ENCODE peak calls at places on chromosome 19, in ten cellular contexts. K, P, C, I, U, E, Z, F, A and W are unnamed samples.

GRCh38 chr19:3798137-3798536 is 12.0 kb upstream of the MATK start:
- DNase-seq in K (no peak), P (no peak), C (no peak), I (no peak), U (no peak), E (peak), Z (no peak), F (no peak), A (no peak), W (no peak)

GRCh38 chr19:51820821-51821446 is 26.0 kb downstream of the FPR3 start:
- DNase-seq in K (no peak), P (no peak), C (no peak), I (no peak), U (no peak), E (no peak), Z (no peak), F (no peak), A (no peak), W (no peak)

GRCh38 chr19:17475541-17476115 is 5.3 kb downstream of the SLC27A1 start:
- DNase-seq in K (no peak), P (no peak), C (no peak), I (peak), U (no peak), E (peak), Z (peak), F (peak), A (peak), W (no peak)

GRCh38 chr19:33863436-33863835 is 66.8 kb downstream of the KCTD15 start:
- DNase-seq in K (no peak), P (no peak), C (no peak), I (no peak), U (no peak), E (no peak), Z (no peak), F (no peak), A (no peak), W (no peak)

GRCh38 chr19:37885392-37885791 is 21.0 kb downstream of the WDR87 start:
- DNase-seq in K (no peak), P (no peak), C (no peak), I (no peak), U (peak), E (no peak), Z (no peak), F (no peak), A (no peak), W (no peak)

GRCh38 chr19:6697291-6697690 is 23.2 kb downstream of the C3 start:
- DNase-seq in K (no peak), P (no peak), C (no peak), I (no peak), U (no peak), E (no peak), Z (no peak), F (no peak), A (no peak), W (no peak)

GRCh38 chr19:24054044-24054935 is 32.7 kb upstream of the ZNF254 start:
- DNase-seq in K (no peak), P (no peak), C (peak), I (peak), U (peak), E (peak), Z (no peak), F (no peak), A (no peak), W (no peak)

GRCh38 chr19:17739121-17739875 is 12.0 kb upstream of the FCHO1 start:
- DNase-seq in K (peak), P (peak), C (no peak), I (no peak), U (no peak), E (no peak), Z (peak), F (no peak), A (no peak), W (no peak)

GRCh38 chr19:43438291-43439162 is 23.8 kb downstream of the TEX101 start:
- DNase-seq in K (no peak), P (no peak), C (no peak), I (peak), U (peak), E (peak), Z (no peak), F (no peak), A (no peak), W (no peak)

DNA sequence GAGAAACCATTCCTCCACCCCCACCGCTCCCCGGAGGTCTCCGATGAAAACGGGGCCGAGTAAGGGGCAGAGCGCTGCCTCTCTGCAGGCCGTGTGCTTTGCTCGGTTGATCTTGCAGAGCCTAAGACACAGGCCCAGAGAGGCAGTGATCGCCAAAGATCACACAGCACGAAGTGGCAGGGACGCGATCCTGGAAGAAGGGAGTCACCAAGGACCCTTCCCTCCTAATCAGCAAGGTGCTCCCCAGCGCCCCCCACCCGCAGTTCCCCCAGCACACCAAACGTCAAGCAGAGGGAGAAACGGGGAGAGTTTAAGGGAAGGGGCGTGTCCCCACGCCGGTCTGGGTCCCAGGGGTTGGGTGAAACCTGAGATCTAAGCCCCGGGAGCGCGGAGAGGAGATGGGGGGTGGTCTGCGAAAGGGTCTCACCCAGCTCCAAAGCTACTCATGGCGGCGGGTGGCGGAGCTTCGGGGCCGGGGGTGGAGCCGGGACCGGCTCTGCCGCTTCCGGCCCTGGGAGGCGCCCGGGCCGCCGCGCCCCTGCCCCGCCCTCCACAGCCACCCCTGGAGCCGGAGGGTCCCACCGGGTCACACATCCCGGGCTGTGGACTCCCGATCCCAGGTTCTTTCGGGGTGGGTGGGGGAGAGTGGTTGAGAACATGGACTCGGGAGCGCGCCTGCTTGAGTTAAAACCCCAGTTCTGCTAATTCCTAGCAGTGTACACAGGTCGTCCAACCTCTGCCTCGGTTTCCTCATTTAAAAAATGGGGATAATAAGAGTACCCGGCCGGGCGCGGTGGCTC is at the start of gene EML2:
- DNase-seq in K (peak), P (no peak), C (no peak), I (peak), U (peak), E (peak), Z (peak), F (peak), A (peak), W (peak)
- TF ChIP-seq CTCF in K (no peak), P (no peak), C (peak), I (peak), U (peak), E (peak), Z (peak), F (peak), A (peak), W (peak)

DNA sequence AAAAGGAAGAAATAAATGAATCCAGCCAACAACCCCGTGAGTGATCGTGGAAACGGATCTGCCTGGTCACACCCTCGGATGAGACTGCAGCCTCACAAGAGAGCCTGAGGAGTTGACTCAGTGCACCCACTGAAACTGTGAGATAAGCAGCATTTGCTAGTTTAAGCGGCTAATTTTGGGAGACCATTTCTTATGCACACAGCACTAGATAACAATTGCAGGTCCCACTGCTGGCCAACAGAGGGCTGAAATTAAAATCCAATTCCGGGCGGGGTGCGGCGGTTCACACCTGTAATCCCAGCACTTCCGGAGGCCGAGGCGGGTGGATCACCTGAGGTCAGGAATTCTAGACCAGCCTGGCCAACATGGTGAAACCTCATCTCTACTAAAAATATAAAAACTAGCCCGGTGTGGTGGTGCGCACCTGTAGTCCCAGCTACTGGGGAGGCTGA is 3.6 kb downstream of the UQCR11 start:
- DNase-seq in K (no peak), P (no peak), C (no peak), I (peak), U (no peak), E (no peak), Z (no peak), F (no peak), A (no peak), W (no peak)
- TF ChIP-seq CTCF in K (no peak), P (peak), C (no peak), I (peak), U (no peak), E (peak), Z (no peak), F (no peak), A (no peak), W (peak)

GRCh38 chr19:47896019-47896418 is 9.9 kb upstream of the SULT2A1 start:
- DNase-seq in K (no peak), P (no peak), C (no peak), I (no peak), U (no peak), E (no peak), Z (no peak), F (no peak), A (no peak), W (no peak)

GRCh38 chr19:47890865-47891621 is 4.9 kb upstream of the SULT2A1 start:
- DNase-seq in K (no peak), P (no peak), C (no peak), I (no peak), U (no peak), E (no peak), Z (no peak), F (no peak), A (no peak), W (no peak)

GRCh38 chr19:47891622-47891922 is 5.5 kb upstream of the SULT2A1 start:
- DNase-seq in K (no peak), P (no peak), C (no peak), I (no peak), U (no peak), E (no peak), Z (no peak), F (no peak), A (no peak), W (no peak)

GRCh38 chr19:47895165-47895782 is 9.2 kb upstream of the SULT2A1 start:
- DNase-seq in K (no peak), P (no peak), C (no peak), I (no peak), U (no peak), E (no peak), Z (no peak), F (no peak), A (no peak), W (no peak)

DNA sequence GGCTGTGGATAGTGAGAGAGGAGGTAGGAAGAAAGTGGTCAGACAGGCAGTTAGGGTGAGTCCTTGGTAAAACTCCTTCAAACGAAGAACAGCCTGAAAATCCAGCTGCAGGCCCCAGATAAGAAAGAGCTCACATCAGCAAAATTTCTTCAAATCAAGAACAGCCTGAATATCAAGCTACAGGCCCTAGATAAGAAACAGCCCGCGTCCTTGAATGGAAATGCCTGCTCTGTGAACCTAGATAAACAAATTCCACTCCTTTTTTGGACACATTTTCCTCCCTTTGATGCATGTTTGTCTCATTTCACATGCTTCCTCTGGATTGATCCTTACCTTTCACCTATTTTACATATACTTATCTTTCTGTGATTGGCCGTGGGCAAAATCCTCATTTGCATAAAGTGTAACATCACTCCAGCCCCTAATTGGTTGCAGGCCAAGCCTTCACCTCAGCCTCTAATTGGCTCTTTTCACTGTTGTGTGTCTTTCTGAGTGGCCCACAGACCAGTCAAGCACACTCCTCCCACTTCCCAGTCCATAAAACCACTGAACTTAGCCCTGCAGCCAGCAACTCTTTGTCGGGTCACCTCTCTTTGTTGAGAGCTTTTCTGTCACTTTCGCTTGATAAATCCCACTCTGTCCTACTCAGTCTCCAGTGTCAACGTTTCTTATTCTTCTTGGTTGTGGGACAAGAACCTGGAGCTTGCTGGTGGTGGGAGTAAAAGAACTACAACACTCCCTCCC is 6.0 kb upstream of the SULT2A1 start:
- DNase-seq in K (no peak), P (no peak), C (no peak), I (peak), U (no peak), E (no peak), Z (no peak), F (no peak), A (no peak), W (no peak)
- TF ChIP-seq CTCF in K (no peak), P (no peak), C (no peak), I (no peak), U (no peak), E (no peak), Z (no peak), F (no peak), A (no peak), W (no peak)

GRCh38 chr19:48982280-48982679 is 10.8 kb downstream of the GYS1 start:
- DNase-seq in K (no peak), P (peak), C (no peak), I (no peak), U (no peak), E (no peak), Z (no peak), F (no peak), A (no peak), W (no peak)
- TF ChIP-seq CTCF in K (no peak), P (no peak), C (no peak), I (no peak), U (no peak), E (no peak), Z (no peak), F (no peak), A (no peak), W (no peak)